ENCODE peak calls at places on chromosome 4, in eight cellular contexts. N is CD4-positive, CD25-positive, alpha-beta regulatory T cell; D is lung; C is iris pigment epithelial cell; O is lower leg skin; W is NCI-H2081; B is activated T-cell treated with anti-CD3 and anti-CD28 coated beads, Interleukin-2, amount 50 U/mL, for 72 hours; K is brain microvascular endothelial cell. Y is an unnamed sample.

GRCh38 chr4:76663794-76664193 is 228.8 kb downstream of the SHROOM3 start:
- DNase-seq in O (no peak), B (no peak), K (no peak), D (no peak), W (no peak), N (no peak), C (no peak), Y (peak)

GRCh38 chr4:156109943-156110925 is 156.6 kb upstream of the CTSO start:
- DNase-seq in O (no peak), B (no peak), N (no peak), K (no peak), W (no peak), D (no peak), C (peak), Y (no peak)

GRCh38 chr4:47413515-47413914 is 50.0 kb downstream of the COMMD8 start:
- DNase-seq in C (no peak), D (no peak), K (no peak), B (no peak), O (no peak), N (no peak), W (no peak), Y (no peak)

GRCh38 chr4:73193155-73193554 is 65.4 kb downstream of the ANKRD17 start:
- DNase-seq in C (no peak), N (no peak), D (no peak), W (no peak), B (no peak), O (no peak), K (no peak), Y (no peak)

GRCh38 chr4:76748649-76749048 is 149.3 kb downstream of the SOWAHB start:
- DNase-seq in N (no peak), B (peak), D (no peak), W (no peak), C (peak), O (no peak), K (peak), Y (peak)

GRCh38 chr4:88725143-88725542 is 27.5 kb upstream of the NAP1L5 start:
- DNase-seq in C (no peak), W (no peak), N (no peak), D (no peak), K (no peak), O (no peak), B (no peak), Y (no peak)

GRCh38 chr4:184283659-184284335 is 66.1 kb upstream of the ENPP6 start:
- DNase-seq in B (no peak), D (no peak), O (no peak), C (no peak), N (no peak), K (no peak), W (no peak), Y (no peak)

GRCh38 chr4:87843936-87844335 is 11.2 kb downstream of the MEPE start:
- DNase-seq in N (no peak), B (no peak), C (peak), W (no peak), O (no peak), K (peak), D (no peak), Y (no peak)

GRCh38 chr4:8607603-8608481 is 15.3 kb downstream of the CPZ start:
- DNase-seq in W (no peak), B (peak), K (no peak), C (no peak), N (peak), O (no peak), D (no peak), Y (peak)

GRCh38 chr4:168573870-168574269 is 77.0 kb downstream of the PALLD start:
- DNase-seq in D (no peak), N (no peak), C (no peak), B (no peak), K (no peak), O (no peak), W (no peak), Y (no peak)

GRCh38 chr4:170114636-170115035 is 24.9 kb upstream of the AADAT start:
- DNase-seq in B (no peak), W (no peak), D (no peak), O (no peak), N (no peak), C (no peak), K (no peak), Y (no peak)

GRCh38 chr4:104017213-104017612 is 297.4 kb upstream of the TACR3 start:
- DNase-seq in W (no peak), D (no peak), K (no peak), N (no peak), O (no peak), C (no peak), B (no peak), Y (no peak)

GRCh38 chr4:2497931-2498330 is 29.0 kb downstream of the RNF4 start:
- DNase-seq in O (no peak), K (no peak), D (no peak), B (no peak), N (no peak), C (no peak), W (no peak), Y (no peak)

GRCh38 chr4:13907255-13907751 is 279.8 kb upstream of the BOD1L1 start:
- DNase-seq in D (no peak), N (no peak), C (peak), O (no peak), B (no peak), K (peak), W (no peak), Y (no peak)

GRCh38 chr4:163448541-163449203 is 24.9 kb downstream of the TKTL2 start:
- DNase-seq in K (peak), N (no peak), B (no peak), W (no peak), D (no peak), O (no peak), C (peak), Y (no peak)

GRCh38 chr4:87499415-87500106 is 29.6 kb downstream of the SPARCL1 start:
- DNase-seq in D (no peak), B (peak), N (no peak), K (no peak), O (no peak), C (no peak), W (no peak), Y (no peak)

GRCh38 chr4:2462218-2462991 is 6.5 kb upstream of the RNF4 start:
- DNase-seq in K (peak), B (peak), C (peak), N (peak), O (no peak), W (peak), D (peak), Y (peak)

GRCh38 chr4:85747871-85748491 is 273.0 kb downstream of the ARHGAP24 start:
- DNase-seq in D (peak), O (no peak), C (peak), B (no peak), W (peak), K (peak), N (no peak), Y (no peak)

GRCh38 chr4:143358923-143359694 is 22.4 kb downstream of the GAB1 start:
- DNase-seq in K (peak), C (peak), N (no peak), W (no peak), O (no peak), D (peak), B (peak), Y (peak)

GRCh38 chr4:140757220-140757607 is 1.0 kb upstream of the TBC1D9 start:
- DNase-seq in N (no peak), B (no peak), C (no peak), O (no peak), W (no peak), D (no peak), K (no peak), Y (no peak)

GRCh38 chr4:165537028-165537648 is 158.3 kb downstream of the CPE start:
- DNase-seq in N (peak), D (no peak), W (peak), K (peak), B (no peak), O (no peak), C (peak), Y (no peak)

GRCh38 chr4:137638934-137639333 is 106.6 kb upstream of the PCDH18 start:
- DNase-seq in K (no peak), C (no peak), B (no peak), N (no peak), O (no peak), W (no peak), D (no peak), Y (no peak)

GRCh38 chr4:127809173-127809800 is 27.2 kb downstream of the HSPA4L start:
- DNase-seq in N (no peak), W (no peak), B (no peak), K (no peak), C (peak), D (no peak), O (no peak), Y (no peak)

GRCh38 chr4:149997881-149998421 is 80.3 kb upstream of the DCLK2 start:
- DNase-seq in O (no peak), D (no peak), C (peak), K (no peak), N (no peak), B (peak), W (no peak), Y (no peak)

GRCh38 chr4:10278071-10278470 is 161.5 kb upstream of the WDR1 start:
- DNase-seq in B (no peak), C (no peak), W (no peak), O (no peak), D (no peak), N (no peak), K (no peak), Y (no peak)

GRCh38 chr4:58510652-58511051 is 1400.5 kb upstream of the IGFBP7 start:
- DNase-seq in B (no peak), K (no peak), N (no peak), D (no peak), O (no peak), C (no peak), W (no peak), Y (no peak)

GRCh38 chr4:7595883-7596535 is 161.3 kb upstream of the PSAPL1 start:
- DNase-seq in O (no peak), B (no peak), N (no peak), D (no peak), K (no peak), W (no peak), C (no peak), Y (no peak)

GRCh38 chr4:108006361-108006760 is 16.7 kb downstream of the HADH start:
- DNase-seq in K (no peak), O (no peak), B (no peak), W (no peak), D (no peak), C (no peak), N (no peak), Y (no peak)

GRCh38 chr4:42361475-42361874 is 35.8 kb upstream of the SHISA3 start:
- DNase-seq in C (no peak), W (no peak), N (no peak), B (no peak), O (no peak), D (no peak), K (no peak), Y (no peak)

GRCh38 chr4:3321295-3321889 is 28.6 kb downstream of the RGS12 start:
- DNase-seq in B (no peak), W (no peak), N (no peak), C (peak), O (peak), D (no peak), K (no peak), Y (peak)

GRCh38 chr4:142281999-142282398 is 564.1 kb downstream of the INPP4B start:
- DNase-seq in O (no peak), C (no peak), D (no peak), B (no peak), W (no peak), N (no peak), K (no peak), Y (no peak)

GRCh38 chr4:183905593-183906485 is 732 bp downstream of the STOX2 start:
- DNase-seq in B (peak), W (no peak), N (no peak), D (peak), C (peak), K (peak), O (no peak), Y (peak)

GRCh38 chr4:48074657-48075056 is 58.1 kb downstream of the NIPAL1 start:
- DNase-seq in W (no peak), C (no peak), N (no peak), O (no peak), K (no peak), D (no peak), B (no peak), Y (no peak)

GRCh38 chr4:40749717-40750460 is at the start of gene NSUN7:
- DNase-seq in D (peak), O (peak), N (peak), W (peak), K (no peak), B (peak), C (peak), Y (peak)

GRCh38 chr4:128635141-128635911 is 174.2 kb upstream of the JADE1 start:
- DNase-seq in N (no peak), K (no peak), C (peak), B (no peak), D (peak), W (peak), O (no peak), Y (peak)

GRCh38 chr4:134862116-134862515 is 660.5 kb upstream of the PABPC4L start:
- DNase-seq in D (no peak), O (no peak), C (peak), N (no peak), W (no peak), B (no peak), K (no peak), Y (no peak)

GRCh38 chr4:82561745-82562552 is at the start of gene TMEM150C:
- DNase-seq in O (no peak), C (peak), B (peak), D (no peak), N (no peak), W (peak), K (no peak), Y (no peak)

GRCh38 chr4:111775908-111776307 is 369.3 kb upstream of the FAM241A start:
- DNase-seq in B (no peak), O (no peak), W (no peak), D (no peak), K (no peak), N (no peak), C (peak), Y (no peak)

Y was measured in stomach.